ENCODE peak calls at places on chromosomes 7 and 10, in five cellular contexts. C is thoracic aorta, F is tibial nerve, V is lower lobe of right lung, E is GM12878. G is an unnamed sample.

GRCh38 chr10:98254234-98254858 is 13.6 kb downstream of the LOXL4 start:
- DNase-seq in F (no peak), C (no peak), E (no peak), V (no peak), G (no peak)

GRCh38 chr10:49222170-49222569 is 34.0 kb upstream of the TMEM273 start:
- DNase-seq in E (no peak), F (no peak), V (no peak), C (no peak), G (no peak)

GRCh38 chr10:36606234-36606839 is 519.1 kb upstream of the ANKRD30A start:
- DNase-seq in V (no peak), C (no peak), E (no peak), F (no peak), G (no peak)

GRCh38 chr7:64045301-64046040 is at the start of gene ZNF727:
- DNase-seq in F (peak; percentile 76), C (peak; percentile 23), V (peak; percentile 68), E (no peak), G (no peak)

GRCh38 chr7:100369105-100369504 is 4.2 kb upstream of the PILRA start:
- DNase-seq in E (peak; percentile 90), V (peak; percentile 89), C (no peak), F (peak; percentile 41), G (peak; percentile 68)

GRCh38 chr10:7438196-7438986 is 27.6 kb upstream of the SFMBT2 start:
- DNase-seq in E (no peak), V (no peak), F (no peak), C (no peak), G (no peak)

GRCh38 chr7:815284-816216 is 16.7 kb upstream of the SUN1 start:
- DNase-seq in F (no peak), E (no peak), C (no peak), V (peak; percentile 41), G (no peak)

GRCh38 chr7:81618400-81619014 is 151.3 kb downstream of the HGF start:
- DNase-seq in E (no peak), C (no peak), F (no peak), V (no peak), G (no peak)

GRCh38 chr7:77685219-77685618 is 11.0 kb upstream of the RSBN1L start:
- DNase-seq in C (no peak), V (no peak), F (no peak), E (no peak), G (no peak)

GRCh38 chr10:13644866-13645265 is 58.1 kb downstream of the PRPF18 start:
- DNase-seq in C (no peak), F (no peak), V (no peak), E (no peak), G (no peak)

GRCh38 chr7:117970806-117971205 is 97.6 kb upstream of the CTTNBP2 start:
- DNase-seq in C (no peak), V (no peak), F (no peak), E (no peak), G (no peak)

GRCh38 chr7:128801667-128802066 is 9.9 kb downstream of the CCDC136 start:
- DNase-seq in E (no peak), F (no peak), C (no peak), V (no peak), G (no peak)

GRCh38 chr7:40945788-40946187 is 757.1 kb downstream of the INHBA start:
- DNase-seq in F (no peak), C (no peak), V (no peak), E (no peak), G (no peak)

GRCh38 chr10:105800626-105801025 is 1159.5 kb downstream of the SORCS3 start:
- DNase-seq in C (no peak), V (no peak), F (no peak), E (no peak), G (no peak)

GRCh38 chr7:134315679-134316538 is 821 bp downstream of the SLC35B4 start:
- DNase-seq in E (no peak), F (no peak), V (no peak), C (no peak), G (no peak)

GRCh38 chr10:70879244-70879643 is 9.1 kb downstream of the PCBD1 start:
- DNase-seq in E (no peak), F (no peak), V (no peak), C (no peak), G (no peak)
- H3K36me3 ChIP-seq in E (no peaks in the 10 kb centered on the region), F (peaks cover 3% of the 10 kb centered on the region), V (peaks cover 52% of the 10 kb centered on the region), C (peaks cover 11% of the 10 kb centered on the region), G (peaks cover 60% of the 10 kb centered on the region)

GRCh38 chr10:47412177-47412730 is 28.2 kb upstream of the ZNF488 start:
- DNase-seq in E (no peak), F (no peak), V (no peak), C (no peak), G (no peak)

GRCh38 chr10:47414752-47415519 is 30.8 kb upstream of the ZNF488 start:
- DNase-seq in E (no peak), V (no peak), F (no peak), C (no peak), G (no peak)

GRCh38 chr10:47414227-47414592 is 30.1 kb upstream of the ZNF488 start:
- DNase-seq in C (no peak), F (no peak), V (no peak), E (no peak), G (no peak)

GRCh38 chr10:47412869-47413268 is 28.8 kb upstream of the ZNF488 start:
- DNase-seq in F (no peak), C (no peak), V (no peak), E (no peak), G (no peak)

GRCh38 chr10:47413531-47414226 is 29.6 kb upstream of the ZNF488 start:
- DNase-seq in V (no peak), E (no peak), C (no peak), F (no peak), G (no peak)
- H3K27ac ChIP-seq in V (no peak overlapping the region), E (no peak overlapping the region), C (no peak overlapping the region), F (no peak overlapping the region), G (no peak overlapping the region)

GRCh38 chr10:3792710-3793219 is 7.8 kb upstream of the KLF6 start:
- DNase-seq in C (no peak), V (no peak), F (no peak), E (no peak), G (no peak)

GRCh38 chr10:3790858-3791257 is 5.8 kb upstream of the KLF6 start:
- DNase-seq in E (no peak), V (no peak), C (no peak), F (no peak), G (no peak)

GRCh38 chr10:3791974-3792633 is 7.1 kb upstream of the KLF6 start:
- DNase-seq in E (no peak), F (no peak), C (no peak), V (no peak), G (no peak)

GRCh38 chr10:3790272-3790671 is 5.3 kb upstream of the KLF6 start:
- DNase-seq in E (no peak), F (no peak), V (no peak), C (no peak), G (no peak)

GRCh38 chr10:3793553-3793952 is 8.5 kb upstream of the KLF6 start:
- DNase-seq in V (no peak), F (no peak), E (no peak), C (no peak), G (no peak)
- H3K36me3 ChIP-seq in V (no peaks in the 10 kb centered on the region), F (no peaks in the 10 kb centered on the region), E (no peaks in the 10 kb centered on the region), C (no peaks in the 10 kb centered on the region), G (no peaks in the 10 kb centered on the region)

DNA sequence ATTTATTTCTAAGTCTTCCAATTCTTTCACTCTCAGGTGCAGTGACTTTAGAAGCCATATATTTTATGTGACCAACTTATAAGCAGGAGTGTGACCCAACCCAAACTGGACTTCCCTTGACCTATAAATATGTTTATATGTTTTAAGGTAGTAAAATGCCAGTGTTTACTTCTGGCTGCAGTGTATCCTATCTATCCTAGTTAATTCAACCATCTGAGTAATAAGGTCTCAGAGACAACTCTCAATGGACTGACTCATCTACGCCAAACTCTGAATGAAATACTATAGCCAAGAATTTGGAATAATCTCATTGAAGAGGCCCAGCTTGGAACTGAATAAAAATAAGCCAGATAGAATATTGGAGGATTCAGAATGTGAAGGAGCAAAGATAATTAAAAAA is 544.5 kb upstream of the SORCS1 start:
- DNase-seq in E (no peak), C (no peak), V (no peak), F (no peak), G (no peak)
- H3K27ac ChIP-seq in E (no peak overlapping the region), C (no peak overlapping the region), V (no peak overlapping the region), F (no peak overlapping the region), G (no peak overlapping the region)

DNA sequence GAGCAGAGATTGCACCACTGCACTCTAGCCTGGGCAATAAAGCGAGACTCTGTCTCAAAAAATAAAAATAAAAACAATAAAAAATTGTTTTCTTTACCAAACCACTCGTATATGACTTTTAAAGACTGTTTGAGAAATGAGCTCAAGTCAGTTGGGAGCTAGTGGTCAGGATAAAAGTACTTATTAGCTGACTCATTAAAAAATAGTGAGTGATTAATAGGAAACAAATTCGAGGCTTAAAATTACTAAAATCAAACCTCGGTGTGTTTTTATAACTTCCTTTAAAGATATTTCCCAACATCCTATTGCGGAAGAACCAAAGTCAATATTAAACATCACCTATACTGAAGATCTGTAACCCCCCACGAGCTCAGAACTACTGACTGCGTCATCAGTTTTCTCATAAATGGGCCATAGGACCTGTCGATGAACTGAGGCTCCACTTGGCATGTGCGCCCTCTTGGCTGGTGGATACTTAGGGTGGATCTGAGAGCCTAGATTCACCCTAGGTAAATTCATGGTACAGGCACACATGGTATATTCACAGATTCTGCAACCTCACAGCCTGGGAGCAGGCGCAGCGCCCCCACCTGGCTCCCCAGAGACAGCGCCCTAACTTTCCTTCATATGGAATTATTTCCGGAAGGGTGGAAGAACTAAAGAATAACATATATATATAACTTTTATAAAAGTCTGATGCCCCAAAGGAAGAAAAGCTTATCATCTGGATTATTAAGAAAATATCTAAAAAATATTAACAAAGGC is 9.2 kb downstream of the MKI67 start:
- DNase-seq in E (no peak), F (no peak), C (no peak), V (no peak), G (no peak)
- H3K36me3 ChIP-seq in E (peaks cover 59% of the 10 kb centered on the region), F (no peaks in the 10 kb centered on the region), C (no peaks in the 10 kb centered on the region), V (no peaks in the 10 kb centered on the region), G (no peaks in the 10 kb centered on the region)

DNA sequence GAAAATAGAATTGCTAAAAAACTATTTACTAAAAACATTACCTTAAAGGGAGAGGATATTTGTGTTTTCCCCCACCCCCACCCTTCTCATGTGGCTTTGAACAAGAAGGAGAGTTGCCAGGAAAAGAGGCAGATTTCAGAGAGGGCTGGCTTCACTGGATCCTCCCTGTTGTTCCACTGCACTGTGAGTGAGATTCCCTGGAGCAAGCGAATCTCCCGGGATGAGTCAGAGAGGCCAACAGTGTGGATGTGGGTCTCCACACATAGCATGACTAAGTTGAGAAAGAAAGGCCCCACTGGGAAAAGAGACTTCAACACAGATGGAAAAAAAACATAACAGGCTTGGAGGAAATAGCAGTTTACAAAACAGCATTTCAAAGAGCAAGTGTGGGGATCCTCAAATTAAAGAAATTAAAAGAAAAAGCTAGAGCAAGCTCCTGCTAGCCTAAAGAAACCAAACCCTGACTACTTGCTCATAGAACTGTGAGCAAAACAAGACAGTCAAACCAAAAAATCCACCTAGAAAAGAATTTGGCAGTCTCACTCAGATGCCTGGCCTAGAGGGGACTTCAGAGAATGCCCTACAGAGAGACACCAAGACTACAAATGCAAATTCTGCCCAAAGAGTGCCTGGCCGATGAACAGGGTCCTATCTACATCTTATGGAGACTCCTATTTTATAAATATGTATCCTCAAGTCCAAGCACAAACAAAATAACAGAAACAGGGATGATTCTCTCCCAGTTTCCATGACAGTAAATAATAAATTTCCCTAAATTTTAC is 3.4 kb downstream of the CAV1 start:
- DNase-seq in C (peak; percentile 57), F (peak; percentile 27), V (no peak), E (no peak), G (peak; percentile 87)
- H3K27ac ChIP-seq in C (peak overlapping the region; percentile 44), F (peak overlapping the region; percentile 37), V (peak overlapping the region; percentile 92), E (no peak overlapping the region), G (peak overlapping the region; percentile 99)

GRCh38 chr7:45067582-45067981 is 21.2 kb downstream of the NACAD start:
- DNase-seq in E (no peak), F (no peak), C (no peak), V (no peak), G (peak; percentile 40)
- H3K36me3 ChIP-seq in E (peaks cover 41% of the 10 kb centered on the region), F (peaks cover 8% of the 10 kb centered on the region), C (peaks cover 48% of the 10 kb centered on the region), V (peaks cover 91% of the 10 kb centered on the region), G (peaks cover 37% of the 10 kb centered on the region)

GRCh38 chr10:67098460-67098859 is 172.6 kb downstream of the LRRTM3 start:
- DNase-seq in V (no peak), F (no peak), C (no peak), E (no peak), G (no peak)
- H3K27ac ChIP-seq in V (no peak overlapping the region), F (no peak overlapping the region), C (no peak overlapping the region), E (no peak overlapping the region), G (no peak overlapping the region)